ENCODE peak calls at places on chromosome 12, in ten cellular contexts. R, V, Y, L, T, A, N, B, S and O are unnamed samples.

GRCh38 chr12:52284562-52285171 is 6.7 kb downstream of the KRT81 start:
- DNase-seq in R (no peak), V (no peak), Y (no peak), L (no peak), T (peak; percentile 76), A (peak; percentile 16), N (no peak), B (no peak), S (no peak), O (no peak)

GRCh38 chr12:92533280-92533890 is 169.4 kb upstream of the PLEKHG7 start:
- DNase-seq in R (no peak), V (no peak), Y (no peak), L (no peak), T (no peak), A (no peak), N (no peak), B (no peak), S (no peak), O (no peak)

GRCh38 chr12:11553871-11554533 is 95.5 kb upstream of the ETV6 start:
- DNase-seq in R (no peak), V (no peak), Y (peak; percentile 58), L (peak; percentile 48), T (peak; percentile 70), A (peak; percentile 51), N (no peak), B (peak; percentile 47), S (peak; percentile 46), O (no peak)

GRCh38 chr12:2765608-2766007 is 29.2 kb upstream of the FKBP4 start:
- DNase-seq in R (no peak), V (no peak), Y (no peak), L (no peak), T (no peak), A (no peak), N (no peak), B (no peak), S (no peak), O (no peak)

GRCh38 chr12:113766880-113767878 is 198.9 kb downstream of the RBM19 start:
- DNase-seq in R (no peak), V (no peak), Y (no peak), L (no peak), T (peak; percentile 64), A (no peak), N (no peak), B (no peak), S (no peak), O (no peak)

GRCh38 chr12:52436828-52437474 is 2.8 kb upstream of the KRT75 start:
- DNase-seq in R (no peak), V (no peak), Y (no peak), L (no peak), T (no peak), A (no peak), N (no peak), B (no peak), S (no peak), O (no peak)

GRCh38 chr12:132281021-132281420 is 48.4 kb downstream of the GALNT9 start:
- DNase-seq in R (no peak), V (no peak), Y (no peak), L (no peak), T (no peak), A (no peak), N (peak; percentile 40), B (no peak), S (no peak), O (no peak)

GRCh38 chr12:102958073-102958829 is 777 bp downstream of the ASCL1 start:
- DNase-seq in R (peak; percentile 83), V (no peak), Y (no peak), L (no peak), T (peak; percentile 64), A (no peak), N (no peak), B (no peak), S (no peak), O (no peak)

GRCh38 chr12:53501615-53502181 is 615 bp downstream of the TARBP2 start:
- DNase-seq in R (peak; percentile 85), V (peak; percentile 61), Y (no peak), L (no peak), T (no peak), A (no peak), N (no peak), B (no peak), S (no peak), O (peak; percentile 89)

GRCh38 chr12:74538491-74539258 is 1.0 kb downstream of the ATXN7L3B start:
- DNase-seq in R (peak; percentile 82), V (no peak), Y (no peak), L (peak; percentile 13), T (peak; percentile 14), A (no peak), N (no peak), B (no peak), S (peak; percentile 46), O (no peak)

GRCh38 chr12:133081408-133081806 is 684 bp downstream of the ZNF140 start:
- DNase-seq in R (peak; percentile 73), V (peak; percentile 51), Y (peak; percentile 9), L (no peak), T (no peak), A (no peak), N (no peak), B (peak; percentile 28), S (no peak), O (no peak)

GRCh38 chr12:57063991-57064725 is 14.2 kb upstream of the MYO1A start:
- DNase-seq in R (no peak), V (no peak), Y (no peak), L (no peak), T (no peak), A (no peak), N (no peak), B (no peak), S (peak; percentile 53), O (no peak)

GRCh38 chr12:57066245-57066644 is 12.3 kb downstream of the NEMP1 start:
- DNase-seq in R (no peak), V (no peak), Y (no peak), L (no peak), T (no peak), A (no peak), N (no peak), B (no peak), S (no peak), O (no peak)

GRCh38 chr12:57072661-57073060 is 5.9 kb downstream of the NEMP1 start:
- DNase-seq in R (no peak), V (no peak), Y (no peak), L (no peak), T (no peak), A (no peak), N (no peak), B (no peak), S (no peak), O (no peak)

DNA sequence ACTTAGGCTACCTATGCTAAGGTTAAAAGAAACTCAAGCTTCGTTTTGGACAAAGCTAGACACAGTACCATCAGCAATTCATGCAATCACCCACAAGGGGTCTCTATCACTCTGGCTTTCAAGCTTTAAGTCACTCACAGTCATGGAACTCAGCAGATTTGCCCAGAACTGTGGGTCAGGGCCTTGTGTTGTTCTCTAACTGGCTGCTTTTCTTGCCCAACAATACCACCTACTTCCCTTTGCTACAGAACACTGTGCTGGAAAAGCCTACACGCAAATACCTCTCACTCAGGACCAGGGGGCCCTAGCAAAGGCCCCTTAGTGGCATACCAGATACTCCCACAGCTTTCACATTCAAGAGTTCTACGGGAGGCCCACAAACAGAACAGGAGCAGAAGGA is 9.1 kb downstream of the NEMP1 start:
- DNase-seq in R (no peak), V (no peak), Y (peak; percentile 66), L (peak; percentile 52), T (peak; percentile 86), A (peak; percentile 60), N (no peak), B (peak; percentile 69), S (peak; percentile 70), O (peak; percentile 76)
- H3K4me3 ChIP-seq in R (no peak overlapping the region), V (no peak overlapping the region), Y (no peak overlapping the region), L (no peak overlapping the region), T (no peak overlapping the region), A (no peak overlapping the region), N (no peak overlapping the region), B (no peak overlapping the region), S (no peak overlapping the region), O (no peak overlapping the region)

DNA sequence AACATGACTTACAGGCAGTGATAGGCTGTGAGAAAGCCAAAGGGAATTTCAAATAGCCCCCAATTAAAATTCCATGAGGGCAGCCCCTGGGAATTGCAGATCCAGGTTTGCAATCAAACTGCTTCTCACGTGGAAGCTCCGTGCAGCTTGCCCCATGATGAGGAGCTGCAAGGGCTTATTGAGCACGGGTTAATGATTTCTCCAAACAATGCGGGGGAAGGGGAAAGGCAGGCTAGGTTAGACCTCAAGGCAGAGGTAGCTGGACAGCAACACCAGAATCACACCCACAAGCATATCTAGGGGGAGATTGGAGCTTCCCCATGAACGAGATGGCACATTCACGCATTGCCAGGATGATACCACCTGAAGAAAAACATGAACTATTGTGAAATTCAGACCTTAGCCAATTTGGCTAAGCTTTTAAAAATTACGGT is 5.0 kb upstream of the DUSP6 start:
- DNase-seq in R (no peak), V (no peak), Y (no peak), L (no peak), T (no peak), A (no peak), N (no peak), B (no peak), S (no peak), O (no peak)
- TF ChIP-seq POLR2A in R (no peak), V (no peak), Y (no peak), L (no peak), T (no peak), A (no peak), N (no peak), B (no peak), S (no peak), O (no peak)

GRCh38 chr12:10151621-10152020 is 20.3 kb downstream of the OLR1 start:
- DNase-seq in R (no peak), V (no peak), Y (no peak), L (no peak), T (no peak), A (no peak), N (no peak), B (no peak), S (no peak), O (no peak)

GRCh38 chr12:10154145-10154496 is 17.8 kb downstream of the OLR1 start:
- DNase-seq in R (no peak), V (no peak), Y (no peak), L (no peak), T (no peak), A (no peak), N (no peak), B (no peak), S (no peak), O (no peak)

GRCh38 chr12:10147714-10148403 is 17.9 kb upstream of the CLEC7A start:
- DNase-seq in R (no peak), V (no peak), Y (no peak), L (no peak), T (no peak), A (no peak), N (no peak), B (no peak), S (no peak), O (no peak)

GRCh38 chr12:10159280-10159679 is 12.7 kb downstream of the OLR1 start:
- DNase-seq in R (no peak), V (no peak), Y (no peak), L (no peak), T (no peak), A (no peak), N (no peak), B (no peak), S (no peak), O (no peak)

GRCh38 chr12:10153271-10154144 is 18.4 kb downstream of the OLR1 start:
- DNase-seq in R (peak; percentile 91), V (peak; percentile 77), Y (peak; percentile 64), L (peak; percentile 33), T (peak; percentile 78), A (peak; percentile 73), N (peak; percentile 85), B (peak; percentile 66), S (peak; percentile 22), O (peak; percentile 93)
- H3K4me3 ChIP-seq in R (peak overlapping the region; percentile 61), V (peak overlapping the region; percentile 46), Y (peak overlapping the region; percentile 39), L (peak overlapping the region; percentile 15), T (peak overlapping the region; percentile 44), A (peak overlapping the region; percentile 51), N (peak overlapping the region; percentile 60), B (peak overlapping the region; percentile 56), S (peak overlapping the region; percentile 60), O (peak overlapping the region; percentile 35)

GRCh38 chr12:95858451-95859343 is at the start of gene SNRPF:
- DNase-seq in R (peak; percentile 95), V (peak; percentile 96), Y (peak; percentile 97), L (peak; percentile 100), T (peak; percentile 98), A (peak; percentile 96), N (peak; percentile 94), B (peak; percentile 97), S (peak; percentile 93), O (peak; percentile 96)
- TF ChIP-seq POLR2A in R (no peak), V (peak; percentile 36), Y (peak; percentile 48), L (peak; percentile 90), T (peak; percentile 74), A (no peak), N (no peak), B (peak; percentile 69), S (no peak), O (no peak)